ENCODE peak calls at places on chromosomes 4 and X, in four cellular contexts. P is gastrocnemius medialis, D is GM12878, Y is heart left ventricle. F is an unnamed sample.

GRCh38 chr4:1765409-1766335 is 27.4 kb upstream of the FGFR3 start:
- ATAC-seq in P (no peak), D (peak; percentile 13), Y (no peak), F (no peak)

GRCh38 chrX:41705680-41706374 is 17.1 kb downstream of the GPR34 start:
- ATAC-seq in P (no peak), D (peak; percentile 88), Y (peak; percentile 49), F (no peak)

GRCh38 chr4:16090306-16090705 is 6.5 kb upstream of the PROM1 start:
- ATAC-seq in P (no peak), D (no peak), Y (no peak), F (no peak)

GRCh38 chr4:826508-827208 is 729 bp upstream of the CPLX1 start:
- ATAC-seq in P (no peak), D (no peak), Y (no peak), F (no peak)

GRCh38 chr4:38769441-38770210 is 13.2 kb downstream of the TLR10 start:
- ATAC-seq in P (no peak), D (peak; percentile 83), Y (no peak), F (peak; percentile 29)

GRCh38 chr4:155745984-155746383 is 12.8 kb upstream of the GUCY1B1 start:
- ATAC-seq in P (no peak), D (no peak), Y (no peak), F (peak; percentile 48)

GRCh38 chr4:5592272-5592671 is 116.1 kb downstream of the EVC2 start:
- ATAC-seq in P (no peak), D (no peak), Y (no peak), F (no peak)

GRCh38 chrX:47278684-47279083 is 45.9 kb downstream of the USP11 start:
- ATAC-seq in P (no peak), D (no peak), Y (no peak), F (no peak)

GRCh38 chrX:40201486-40201885 is 103.7 kb upstream of the BCOR start:
- ATAC-seq in P (no peak), D (peak; percentile 96), Y (no peak), F (no peak)

GRCh38 chrX:107204063-107204605 is 2.1 kb downstream of the NUP62CL start:
- ATAC-seq in P (no peak), D (no peak), Y (no peak), F (no peak)

GRCh38 chr4:139035650-139036049 is 20.1 kb downstream of the NOCT start:
- ATAC-seq in P (no peak), D (no peak), Y (no peak), F (no peak)

GRCh38 chrX:149280011-149280410 is 225.1 kb downstream of the IDS start:
- ATAC-seq in P (no peak), D (no peak), Y (no peak), F (no peak)

GRCh38 chr4:146202665-146203064 is 11.7 kb upstream of the REELD1 start:
- ATAC-seq in P (no peak), D (no peak), Y (no peak), F (no peak)

GRCh38 chrX:427812-428725 is 41.4 kb upstream of the PPP2R3B start:
- ATAC-seq in P (no peak), D (no peak), Y (no peak), F (no peak)

GRCh38 chrX:39874202-39874816 is 223.4 kb downstream of the BCOR start:
- ATAC-seq in P (no peak), D (peak; percentile 92), Y (no peak), F (no peak)

GRCh38 chr4:95638920-95639501 is 90.2 kb upstream of the UNC5C start:
- ATAC-seq in P (peak; percentile 52), D (peak; percentile 63), Y (no peak), F (peak; percentile 77)

GRCh38 chr4:1003271-1004070 is 8.0 kb upstream of the FGFRL1 start:
- ATAC-seq in P (no peak), D (no peak), Y (no peak), F (no peak)

GRCh38 chr4:72893354-72894066 is 176.0 kb downstream of the COX18 start:
- ATAC-seq in P (no peak), D (no peak), Y (no peak), F (no peak)

GRCh38 chr4:27357283-27357682 is 496.6 kb downstream of the STIM2 start:
- ATAC-seq in P (no peak), D (peak; percentile 36), Y (no peak), F (no peak)

GRCh38 chrX:14758029-14758491 is 114.8 kb downstream of the FANCB start:
- ATAC-seq in P (no peak), D (no peak), Y (no peak), F (no peak)
- TF ChIP-seq POLR2A in P (no peak), D (no peak), Y (no peak), F (no peak)

GRCh38 chr4:2803624-2804448 is 11.0 kb downstream of the SH3BP2 start:
- ATAC-seq in P (no peak), D (no peak), Y (no peak), F (no peak)
- H3K4me1 ChIP-seq in P (peaks cover 54% of the 10 kb centered on the region), D (peaks cover 56% of the 10 kb centered on the region), Y (peaks cover 95% of the 10 kb centered on the region), F (peaks cover 96% of the 10 kb centered on the region)

GRCh38 chr4:159174645-159175147 is 71.8 kb downstream of the RAPGEF2 start:
- ATAC-seq in P (no peak), D (no peak), Y (no peak), F (no peak)
- H3K4me3 ChIP-seq in P (no peak overlapping the region), D (no peak overlapping the region), Y (no peak overlapping the region), F (no peak overlapping the region)

GRCh38 chrX:11364835-11365234 is 71.6 kb downstream of the AMELX start:
- ATAC-seq in P (no peak), D (no peak), Y (no peak), F (no peak)

GRCh38 chrX:11367609-11368430 is 74.6 kb downstream of the AMELX start:
- ATAC-seq in P (peak; percentile 77), D (no peak), Y (no peak), F (no peak)

GRCh38 chrX:11365426-11365825 is 72.2 kb downstream of the AMELX start:
- ATAC-seq in P (no peak), D (no peak), Y (no peak), F (no peak)

GRCh38 chrX:11363069-11363594 is 69.9 kb downstream of the AMELX start:
- ATAC-seq in P (no peak), D (peak; percentile 99), Y (peak; percentile 50), F (no peak)

GRCh38 chrX:11366998-11367595 is 73.9 kb downstream of the AMELX start:
- ATAC-seq in P (no peak), D (no peak), Y (no peak), F (no peak)
- TF ChIP-seq POLR2A in P (no peak), D (no peak), Y (no peak), F (no peak)

GRCh38 chr4:6703786-6704185 is 5.9 kb downstream of the MRFAP1L1 start:
- ATAC-seq in P (peak; percentile 57), D (no peak), Y (peak; percentile 61), F (no peak)
- H3K4me1 ChIP-seq in P (peaks cover 50% of the 10 kb centered on the region), D (peaks cover 8% of the 10 kb centered on the region), Y (peaks cover 48% of the 10 kb centered on the region), F (peaks cover 58% of the 10 kb centered on the region)

GRCh38 chr4:76895619-76896018 is 2.3 kb downstream of the SOWAHB start:
- ATAC-seq in P (no peak), D (no peak), Y (no peak), F (no peak)

GRCh38 chr4:76897522-76898384 is at the start of gene SOWAHB:
- ATAC-seq in P (no peak), D (peak; percentile 67), Y (no peak), F (peak; percentile 53)

GRCh38 chr4:76898385-76898692 is 395 bp upstream of the SOWAHB start:
- ATAC-seq in P (no peak), D (no peak), Y (no peak), F (no peak)

GRCh38 chr4:76896048-76896447 is 1.9 kb downstream of the SOWAHB start:
- ATAC-seq in P (no peak), D (no peak), Y (no peak), F (no peak)

DNA sequence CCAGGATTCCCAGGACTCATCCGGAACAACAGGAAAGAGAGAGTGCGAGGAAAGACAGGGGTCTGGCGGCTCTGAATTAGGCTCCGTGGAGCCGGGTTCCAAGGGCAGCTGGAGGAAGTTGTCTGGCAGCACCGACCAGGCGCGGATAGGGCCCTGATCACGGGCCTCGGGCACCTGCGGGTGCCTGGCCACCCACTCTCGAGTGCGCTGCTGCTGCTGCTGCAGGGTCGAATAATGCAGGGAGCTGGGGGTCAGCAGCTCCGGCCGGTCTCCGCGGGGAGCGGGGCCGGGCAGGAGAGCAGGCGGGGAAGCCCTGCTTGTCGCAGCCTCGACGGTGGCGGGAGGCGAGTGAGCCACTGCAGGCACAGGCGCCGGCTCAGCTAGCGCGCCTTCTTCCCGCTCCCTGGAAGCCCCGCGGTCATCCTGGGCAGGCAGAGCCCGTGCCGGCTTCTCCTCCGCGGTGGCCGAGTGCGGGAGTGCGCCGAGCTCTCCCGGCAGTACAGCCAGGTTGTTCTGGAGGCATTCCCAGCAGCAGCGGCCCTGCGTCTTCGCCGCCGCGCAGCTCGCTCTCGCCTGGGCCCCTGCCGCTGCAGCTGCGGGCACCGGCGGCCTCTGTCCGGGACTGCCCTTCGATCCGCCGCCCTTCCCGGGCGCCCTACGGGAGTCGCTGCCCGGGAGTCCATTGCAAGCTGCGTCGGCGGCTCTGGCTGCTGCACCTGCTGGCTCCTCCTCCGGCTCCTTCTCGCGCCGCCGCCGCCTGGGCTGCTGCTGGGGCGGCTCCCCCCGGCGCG is 1.0 kb downstream of the SOWAHB start:
- ATAC-seq in P (no peak), D (peak; percentile 29), Y (peak; percentile 32), F (peak; percentile 64)
- H3K4me3 ChIP-seq in P (peak overlapping the region; percentile 40), D (peak overlapping the region; percentile 67), Y (peak overlapping the region; percentile 57), F (peak overlapping the region; percentile 23)

DNA sequence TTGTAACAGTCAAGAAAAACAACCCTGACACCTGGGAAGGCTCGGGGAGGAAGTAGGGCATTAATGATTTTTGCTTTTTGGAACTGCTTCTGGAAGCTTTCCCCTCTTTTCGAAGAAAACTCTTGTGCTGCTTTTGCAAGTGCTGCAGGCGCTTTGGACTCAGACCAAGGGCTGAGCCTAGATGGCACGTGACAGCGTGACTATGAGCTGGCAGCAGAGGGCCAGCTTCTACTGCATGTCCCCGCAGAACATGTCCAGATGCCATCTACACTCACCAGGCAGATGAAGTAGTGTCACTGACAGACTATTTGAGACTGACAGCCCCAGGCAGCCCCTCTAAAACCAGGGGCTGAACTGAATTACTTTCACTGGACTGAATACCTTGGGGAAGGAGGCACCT is 6.2 kb downstream of the NR0B1 start:
- ATAC-seq in P (no peak), D (no peak), Y (peak; percentile 65), F (no peak)
- TF ChIP-seq POLR2A in P (no peak), D (no peak), Y (no peak), F (no peak)

DNA sequence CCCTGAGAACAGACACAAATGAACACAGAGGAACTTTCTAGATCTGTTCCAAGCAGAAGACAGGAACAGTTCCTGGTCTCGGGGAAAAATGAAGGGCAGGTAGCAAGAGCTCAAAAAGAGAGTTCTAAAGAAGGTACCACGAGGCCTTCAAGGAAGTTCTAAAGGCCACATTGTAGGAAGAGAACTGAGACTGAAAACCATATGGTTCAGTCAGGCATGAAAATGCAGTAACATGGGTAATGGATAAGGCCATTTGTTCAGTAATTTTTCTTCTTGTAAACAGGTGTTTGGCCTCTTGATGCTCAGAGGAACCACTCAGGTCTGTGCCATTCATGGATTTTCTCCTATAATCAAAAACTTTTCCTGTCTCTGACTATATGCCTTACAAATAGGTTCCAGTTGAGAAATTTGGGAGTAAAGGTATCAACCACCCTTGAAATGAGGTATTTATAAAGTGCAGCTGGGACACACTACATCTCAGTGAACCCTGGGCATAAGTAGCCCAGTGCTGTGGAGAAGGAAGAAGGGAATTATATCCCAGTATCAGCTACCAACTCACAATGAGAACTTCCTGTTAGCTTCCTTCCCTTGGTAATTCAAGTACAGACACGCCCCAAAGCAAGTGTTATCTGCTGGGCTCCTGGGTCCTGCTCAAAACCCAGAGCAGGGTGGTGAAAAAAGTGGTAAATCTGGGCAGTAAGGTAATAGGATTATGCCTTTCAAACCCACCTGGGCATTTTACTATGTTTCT is 277.9 kb downstream of the KLHL13 start:
- ATAC-seq in P (no peak), D (no peak), Y (no peak), F (no peak)
- H3K4me1 ChIP-seq in P (no peaks in the 10 kb centered on the region), D (no peaks in the 10 kb centered on the region), Y (no peaks in the 10 kb centered on the region), F (no peaks in the 10 kb centered on the region)

GRCh38 chr4:6727081-6727942 is 11.3 kb downstream of the BLOC1S4 start:
- ATAC-seq in P (no peak), D (no peak), Y (peak; percentile 43), F (no peak)
- H3K4me3 ChIP-seq in P (no peak overlapping the region), D (no peak overlapping the region), Y (no peak overlapping the region), F (no peak overlapping the region)

F was measured in gastroesophageal sphincter.